ENCODE peak calls at places on chromosome 1, in six cellular contexts. One of them, this sample, is unnamed.
A peak's percentile ranks its signal among the peaks of the same experiment; 100 is the strongest.

GRCh38 chr1:85320371-85321131 is 44.1 kb upstream of the BCL10 start:
- DNase-seq in astrocyte of the hippocampus: no peak
- DNase-seq in B cell: no peak
- DNase-seq in Calu3: no peak
- DNase-seq in activated T-helper 1 cell treated with anti-CD3 and anti-CD28 coated beads, Interleukin-2, amount 50 U/mL, for 16 hours: no peak
- DNase-seq in activated T-cell treated with anti-CD3 and anti-CD28 coated beads, Interleukin-2, amount 50 U/mL, for 72 hours: no peak
- DNase-seq in this sample: no peak

GRCh38 chr1:156076609-156077429 is 5.4 kb downstream of the MEX3A start:
- DNase-seq in Calu3: no peak
- DNase-seq in activated T-helper 1 cell treated with anti-CD3 and anti-CD28 coated beads, Interleukin-2, amount 50 U/mL, for 16 hours: no peak
- DNase-seq in B cell: peak; percentile 54
- DNase-seq in activated T-cell treated with anti-CD3 and anti-CD28 coated beads, Interleukin-2, amount 50 U/mL, for 72 hours: peak; percentile 25
- DNase-seq in astrocyte of the hippocampus: no peak
- DNase-seq in this sample: peak; percentile 94

GRCh38 chr1:230426246-230427101 is at the start of gene PGBD5:
- DNase-seq in Calu3: peak; percentile 93
- DNase-seq in astrocyte of the hippocampus: peak; percentile 88
- DNase-seq in B cell: no peak
- DNase-seq in activated T-helper 1 cell treated with anti-CD3 and anti-CD28 coated beads, Interleukin-2, amount 50 U/mL, for 16 hours: peak; percentile 9
- DNase-seq in activated T-cell treated with anti-CD3 and anti-CD28 coated beads, Interleukin-2, amount 50 U/mL, for 72 hours: peak; percentile 71
- DNase-seq in this sample: peak; percentile 87

GRCh38 chr1:23601968-23602876 is 42.9 kb upstream of the ID3 start:
- DNase-seq in activated T-helper 1 cell treated with anti-CD3 and anti-CD28 coated beads, Interleukin-2, amount 50 U/mL, for 16 hours: no peak
- DNase-seq in B cell: no peak
- DNase-seq in astrocyte of the hippocampus: no peak
- DNase-seq in Calu3: no peak
- DNase-seq in activated T-cell treated with anti-CD3 and anti-CD28 coated beads, Interleukin-2, amount 50 U/mL, for 72 hours: no peak
- DNase-seq in this sample: no peak

GRCh38 chr1:162633327-162633762 is 1.1 kb downstream of the DDR2 start:
- DNase-seq in activated T-cell treated with anti-CD3 and anti-CD28 coated beads, Interleukin-2, amount 50 U/mL, for 72 hours: no peak
- DNase-seq in activated T-helper 1 cell treated with anti-CD3 and anti-CD28 coated beads, Interleukin-2, amount 50 U/mL, for 16 hours: no peak
- DNase-seq in Calu3: no peak
- DNase-seq in B cell: no peak
- DNase-seq in astrocyte of the hippocampus: no peak
- DNase-seq in this sample: peak; percentile 29

GRCh38 chr1:167409183-167409582 is 109.1 kb downstream of the CD247 start:
- DNase-seq in activated T-cell treated with anti-CD3 and anti-CD28 coated beads, Interleukin-2, amount 50 U/mL, for 72 hours: no peak
- DNase-seq in Calu3: peak; percentile 22
- DNase-seq in astrocyte of the hippocampus: no peak
- DNase-seq in B cell: no peak
- DNase-seq in activated T-helper 1 cell treated with anti-CD3 and anti-CD28 coated beads, Interleukin-2, amount 50 U/mL, for 16 hours: no peak
- DNase-seq in this sample: no peak

GRCh38 chr1:59455206-59455605 is 158.3 kb downstream of the FGGY start:
- DNase-seq in B cell: no peak
- DNase-seq in Calu3: no peak
- DNase-seq in activated T-cell treated with anti-CD3 and anti-CD28 coated beads, Interleukin-2, amount 50 U/mL, for 72 hours: no peak
- DNase-seq in activated T-helper 1 cell treated with anti-CD3 and anti-CD28 coated beads, Interleukin-2, amount 50 U/mL, for 16 hours: no peak
- DNase-seq in astrocyte of the hippocampus: peak; percentile 60
- DNase-seq in this sample: no peak

GRCh38 chr1:221203224-221204054 is 324.2 kb downstream of the HLX start:
- DNase-seq in activated T-cell treated with anti-CD3 and anti-CD28 coated beads, Interleukin-2, amount 50 U/mL, for 72 hours: peak; percentile 81
- DNase-seq in Calu3: peak; percentile 90
- DNase-seq in activated T-helper 1 cell treated with anti-CD3 and anti-CD28 coated beads, Interleukin-2, amount 50 U/mL, for 16 hours: peak; percentile 26
- DNase-seq in astrocyte of the hippocampus: peak; percentile 82
- DNase-seq in B cell: peak; percentile 90
- DNase-seq in this sample: peak; percentile 74

GRCh38 chr1:231512147-231512698 is 16.2 kb upstream of the TSNAX start:
- DNase-seq in astrocyte of the hippocampus: peak; percentile 67
- DNase-seq in B cell: no peak
- DNase-seq in Calu3: no peak
- DNase-seq in activated T-cell treated with anti-CD3 and anti-CD28 coated beads, Interleukin-2, amount 50 U/mL, for 72 hours: no peak
- DNase-seq in activated T-helper 1 cell treated with anti-CD3 and anti-CD28 coated beads, Interleukin-2, amount 50 U/mL, for 16 hours: no peak
- DNase-seq in this sample: no peak

GRCh38 chr1:94922756-94923465 is 4.0 kb downstream of the CNN3 start:
- DNase-seq in activated T-cell treated with anti-CD3 and anti-CD28 coated beads, Interleukin-2, amount 50 U/mL, for 72 hours: no peak
- DNase-seq in activated T-helper 1 cell treated with anti-CD3 and anti-CD28 coated beads, Interleukin-2, amount 50 U/mL, for 16 hours: no peak
- DNase-seq in astrocyte of the hippocampus: peak; percentile 77
- DNase-seq in Calu3: no peak
- DNase-seq in B cell: no peak
- DNase-seq in this sample: no peak

GRCh38 chr1:26772687-26773086 is 15.1 kb upstream of the PIGV start:
- DNase-seq in astrocyte of the hippocampus: peak; percentile 96
- DNase-seq in activated T-helper 1 cell treated with anti-CD3 and anti-CD28 coated beads, Interleukin-2, amount 50 U/mL, for 16 hours: no peak
- DNase-seq in Calu3: no peak
- DNase-seq in B cell: no peak
- DNase-seq in activated T-cell treated with anti-CD3 and anti-CD28 coated beads, Interleukin-2, amount 50 U/mL, for 72 hours: no peak
- DNase-seq in this sample: no peak

GRCh38 chr1:4176841-4177240 is 276.8 kb upstream of the C1orf174 start:
- DNase-seq in Calu3: no peak
- DNase-seq in activated T-helper 1 cell treated with anti-CD3 and anti-CD28 coated beads, Interleukin-2, amount 50 U/mL, for 16 hours: no peak
- DNase-seq in astrocyte of the hippocampus: no peak
- DNase-seq in B cell: no peak
- DNase-seq in activated T-cell treated with anti-CD3 and anti-CD28 coated beads, Interleukin-2, amount 50 U/mL, for 72 hours: no peak
- DNase-seq in this sample: no peak

GRCh38 chr1:3529099-3529729 is 74.7 kb downstream of the ARHGEF16 start:
- DNase-seq in astrocyte of the hippocampus: no peak
- DNase-seq in activated T-cell treated with anti-CD3 and anti-CD28 coated beads, Interleukin-2, amount 50 U/mL, for 72 hours: no peak
- DNase-seq in activated T-helper 1 cell treated with anti-CD3 and anti-CD28 coated beads, Interleukin-2, amount 50 U/mL, for 16 hours: no peak
- DNase-seq in Calu3: no peak
- DNase-seq in B cell: no peak
- DNase-seq in this sample: no peak

GRCh38 chr1:245311887-245312286 is 157.1 kb downstream of the KIF26B start:
- DNase-seq in Calu3: no peak
- DNase-seq in activated T-cell treated with anti-CD3 and anti-CD28 coated beads, Interleukin-2, amount 50 U/mL, for 72 hours: no peak
- DNase-seq in B cell: no peak
- DNase-seq in activated T-helper 1 cell treated with anti-CD3 and anti-CD28 coated beads, Interleukin-2, amount 50 U/mL, for 16 hours: no peak
- DNase-seq in astrocyte of the hippocampus: no peak
- DNase-seq in this sample: no peak

GRCh38 chr1:79079770-79080169 is 73.2 kb upstream of the ADGRL4 start:
- DNase-seq in activated T-cell treated with anti-CD3 and anti-CD28 coated beads, Interleukin-2, amount 50 U/mL, for 72 hours: no peak
- DNase-seq in B cell: no peak
- DNase-seq in activated T-helper 1 cell treated with anti-CD3 and anti-CD28 coated beads, Interleukin-2, amount 50 U/mL, for 16 hours: no peak
- DNase-seq in Calu3: peak; percentile 23
- DNase-seq in astrocyte of the hippocampus: peak; percentile 85
- DNase-seq in this sample: no peak

GRCh38 chr1:102970496-102971078 is 137.7 kb downstream of the COL11A1 start:
- DNase-seq in Calu3: peak; percentile 18
- DNase-seq in activated T-cell treated with anti-CD3 and anti-CD28 coated beads, Interleukin-2, amount 50 U/mL, for 72 hours: peak; percentile 6
- DNase-seq in B cell: no peak
- DNase-seq in astrocyte of the hippocampus: peak; percentile 65
- DNase-seq in activated T-helper 1 cell treated with anti-CD3 and anti-CD28 coated beads, Interleukin-2, amount 50 U/mL, for 16 hours: no peak
- DNase-seq in this sample: peak; percentile 26

GRCh38 chr1:228490120-228491078 is 3.2 kb downstream of the RNF187 start:
- DNase-seq in Calu3: no peak
- DNase-seq in activated T-helper 1 cell treated with anti-CD3 and anti-CD28 coated beads, Interleukin-2, amount 50 U/mL, for 16 hours: no peak
- DNase-seq in astrocyte of the hippocampus: no peak
- DNase-seq in B cell: no peak
- DNase-seq in activated T-cell treated with anti-CD3 and anti-CD28 coated beads, Interleukin-2, amount 50 U/mL, for 72 hours: peak; percentile 69
- DNase-seq in this sample: no peak

GRCh38 chr1:151342562-151342961 is 4.5 kb downstream of the RFX5 start:
- DNase-seq in Calu3: no peak
- DNase-seq in astrocyte of the hippocampus: no peak
- DNase-seq in B cell: no peak
- DNase-seq in activated T-helper 1 cell treated with anti-CD3 and anti-CD28 coated beads, Interleukin-2, amount 50 U/mL, for 16 hours: no peak
- DNase-seq in activated T-cell treated with anti-CD3 and anti-CD28 coated beads, Interleukin-2, amount 50 U/mL, for 72 hours: no peak
- DNase-seq in this sample: no peak

GRCh38 chr1:93749894-93750301 is 68.3 kb upstream of the BCAR3 start:
- DNase-seq in B cell: peak; percentile 63
- DNase-seq in activated T-helper 1 cell treated with anti-CD3 and anti-CD28 coated beads, Interleukin-2, amount 50 U/mL, for 16 hours: no peak
- DNase-seq in Calu3: peak; percentile 43
- DNase-seq in activated T-cell treated with anti-CD3 and anti-CD28 coated beads, Interleukin-2, amount 50 U/mL, for 72 hours: no peak
- DNase-seq in astrocyte of the hippocampus: peak; percentile 20
- DNase-seq in this sample: peak; percentile 32

GRCh38 chr1:16459503-16459902 is 19.0 kb downstream of the NECAP2 start:
- DNase-seq in Calu3: no peak
- DNase-seq in activated T-cell treated with anti-CD3 and anti-CD28 coated beads, Interleukin-2, amount 50 U/mL, for 72 hours: no peak
- DNase-seq in astrocyte of the hippocampus: no peak
- DNase-seq in activated T-helper 1 cell treated with anti-CD3 and anti-CD28 coated beads, Interleukin-2, amount 50 U/mL, for 16 hours: no peak
- DNase-seq in B cell: no peak
- DNase-seq in this sample: no peak

GRCh38 chr1:89525169-89525855 is 683 bp downstream of the LRRC8B start:
- DNase-seq in Calu3: peak; percentile 67
- DNase-seq in astrocyte of the hippocampus: peak; percentile 46
- DNase-seq in activated T-cell treated with anti-CD3 and anti-CD28 coated beads, Interleukin-2, amount 50 U/mL, for 72 hours: peak; percentile 47
- DNase-seq in activated T-helper 1 cell treated with anti-CD3 and anti-CD28 coated beads, Interleukin-2, amount 50 U/mL, for 16 hours: peak; percentile 9
- DNase-seq in B cell: peak; percentile 79
- DNase-seq in this sample: peak; percentile 67

This sample was measured in GM20000.